ENCODE peak calls at places on chromosomes 2 and 18, in six cellular contexts. S is HepG2, L is K562, V is A549, O is GM23338, K is SK-N-SH. E is an unnamed sample.

GRCh38 chr2:220104871-220105351 is 477.5 kb downstream of the SLC4A3 start:
- DNase-seq in S (no peak), L (peak; percentile 23), V (peak; percentile 47), O (peak; percentile 36), K (peak; percentile 2), E (no peak)

GRCh38 chr2:141105763-141106162 is 1025.1 kb downstream of the LRP1B start:
- DNase-seq in S (no peak), L (no peak), V (no peak), O (peak; percentile 60), K (no peak), E (no peak)

GRCh38 chr2:66434679-66435548 is at the start of gene MEIS1:
- DNase-seq in S (peak; percentile 91), L (peak; percentile 91), V (peak; percentile 95), O (peak; percentile 89), K (peak; percentile 88), E (peak; percentile 41)

GRCh38 chr18:11826836-11827235 is 24.4 kb upstream of the CHMP1B start:
- DNase-seq in S (peak; percentile 34), L (no peak), V (peak; percentile 10), O (peak; percentile 45), K (no peak), E (no peak)

GRCh38 chr2:198973181-198973580 is 484.6 kb downstream of the SATB2 start:
- DNase-seq in S (no peak), L (no peak), V (no peak), O (no peak), K (peak; percentile 2), E (no peak)

GRCh38 chr2:195498176-195498575 is 158.8 kb upstream of the SLC39A10 start:
- DNase-seq in S (peak; percentile 50), L (peak; percentile 55), V (peak; percentile 33), O (peak; percentile 70), K (no peak), E (no peak)

GRCh38 chr2:94984964-94985575 is 40.4 kb upstream of the MAL start:
- DNase-seq in S (no peak), L (no peak), V (no peak), O (no peak), K (no peak), E (no peak)

GRCh38 chr2:200509227-200509607 is 651 bp downstream of the KCTD18 start:
- DNase-seq in S (no peak), L (peak; percentile 21), V (peak; percentile 20), O (peak; percentile 18), K (peak; percentile 51), E (no peak)

GRCh38 chr18:77700051-77700450 is 450.4 kb downstream of the GALR1 start:
- DNase-seq in S (no peak), L (no peak), V (no peak), O (no peak), K (no peak), E (no peak)

GRCh38 chr2:140880573-140880972 is 1250.2 kb downstream of the LRP1B start:
- DNase-seq in S (no peak), L (no peak), V (no peak), O (no peak), K (no peak), E (peak; percentile 33)

GRCh38 chr18:47737198-47737830 is 193.1 kb downstream of the SMAD2 start:
- DNase-seq in S (no peak), L (no peak), V (no peak), O (no peak), K (no peak), E (no peak)

GRCh38 chr18:9992300-9992987 is 78.6 kb downstream of the VAPA start:
- DNase-seq in S (no peak), L (no peak), V (no peak), O (no peak), K (no peak), E (no peak)

GRCh38 chr18:77131652-77132368 is 773 bp downstream of the MBP start:
- DNase-seq in S (no peak), L (no peak), V (peak; percentile 54), O (peak; percentile 51), K (peak; percentile 73), E (no peak)

GRCh38 chr2:151661625-151662024 is 72.7 kb downstream of the NEB start:
- DNase-seq in S (no peak), L (no peak), V (no peak), O (no peak), K (no peak), E (no peak)

GRCh38 chr18:54875063-54875462 is 46.8 kb downstream of the RAB27B start:
- DNase-seq in S (no peak), L (no peak), V (no peak), O (no peak), K (no peak), E (no peak)

GRCh38 chr18:59929621-59930295 is 30.0 kb downstream of the PMAIP1 start:
- DNase-seq in S (no peak), L (no peak), V (no peak), O (no peak), K (peak; percentile 39), E (no peak)

GRCh38 chr2:222594679-222595078 is 61.2 kb downstream of the FARSB start:
- DNase-seq in S (peak; percentile 80), L (no peak), V (peak; percentile 45), O (no peak), K (no peak), E (no peak)

GRCh38 chr2:187553908-187554703 is at the start of gene TFPI:
- DNase-seq in S (peak; percentile 64), L (peak; percentile 86), V (peak; percentile 70), O (peak; percentile 47), K (no peak), E (no peak)

GRCh38 chr18:58054041-58054733 is 10.2 kb downstream of the NEDD4L start:
- DNase-seq in S (peak; percentile 76), L (peak; percentile 45), V (peak; percentile 26), O (peak; percentile 72), K (no peak), E (no peak)

GRCh38 chr18:33355263-33355662 is 85.3 kb downstream of the CCDC178 start:
- DNase-seq in S (no peak), L (no peak), V (no peak), O (no peak), K (no peak), E (no peak)

GRCh38 chr2:3332133-3332532 is 45.5 kb downstream of the EIPR1 start:
- DNase-seq in S (no peak), L (no peak), V (no peak), O (no peak), K (no peak), E (no peak)

GRCh38 chr2:27133195-27133875 is 1.1 kb downstream of the PREB start:
- DNase-seq in S (no peak), L (peak; percentile 30), V (no peak), O (no peak), K (peak; percentile 55), E (no peak)

GRCh38 chr2:105487142-105488069 is 88.6 kb upstream of the FHL2 start:
- DNase-seq in S (no peak), L (no peak), V (no peak), O (no peak), K (no peak), E (no peak)

GRCh38 chr18:74005320-74006110 is 142.1 kb downstream of the FBXO15 start:
- DNase-seq in S (no peak), L (no peak), V (no peak), O (no peak), K (no peak), E (no peak)

GRCh38 chr2:128439231-128440086 is 120.8 kb upstream of the HS6ST1 start:
- DNase-seq in S (no peak), L (no peak), V (no peak), O (no peak), K (no peak), E (no peak)

GRCh38 chr2:101899871-101900270 is 91.9 kb upstream of the IL1R2 start:
- DNase-seq in S (no peak), L (no peak), V (no peak), O (no peak), K (no peak), E (no peak)

GRCh38 chr18:30889582-30890301 is 152.8 kb downstream of the DSC3 start:
- DNase-seq in S (no peak), L (peak; percentile 60), V (peak; percentile 27), O (peak; percentile 75), K (peak; percentile 3), E (peak; percentile 8)

GRCh38 chr2:237766334-237766733 is 32.2 kb upstream of the RBM44 start:
- DNase-seq in S (no peak), L (no peak), V (no peak), O (no peak), K (no peak), E (no peak)

GRCh38 chr2:231674587-231675334 is 33.6 kb upstream of the PTMA start:
- DNase-seq in S (peak; percentile 69), L (peak; percentile 69), V (peak; percentile 70), O (peak; percentile 97), K (peak; percentile 90), E (no peak)

GRCh38 chr2:136891100-136891499 is 125.8 kb downstream of the THSD7B start:
- DNase-seq in S (no peak), L (no peak), V (no peak), O (no peak), K (no peak), E (no peak)

GRCh38 chr2:217182996-217183395 is 323.1 kb upstream of the TNP1 start:
- DNase-seq in S (no peak), L (no peak), V (no peak), O (no peak), K (no peak), E (no peak)

GRCh38 chr18:50131591-50131990 is 63.4 kb downstream of the MYO5B start:
- DNase-seq in S (no peak), L (no peak), V (no peak), O (no peak), K (no peak), E (no peak)

GRCh38 chr18:39776766-39777165 is 2178.3 kb upstream of the PIK3C3 start:
- DNase-seq in S (no peak), L (no peak), V (no peak), O (no peak), K (no peak), E (no peak)

DNA sequence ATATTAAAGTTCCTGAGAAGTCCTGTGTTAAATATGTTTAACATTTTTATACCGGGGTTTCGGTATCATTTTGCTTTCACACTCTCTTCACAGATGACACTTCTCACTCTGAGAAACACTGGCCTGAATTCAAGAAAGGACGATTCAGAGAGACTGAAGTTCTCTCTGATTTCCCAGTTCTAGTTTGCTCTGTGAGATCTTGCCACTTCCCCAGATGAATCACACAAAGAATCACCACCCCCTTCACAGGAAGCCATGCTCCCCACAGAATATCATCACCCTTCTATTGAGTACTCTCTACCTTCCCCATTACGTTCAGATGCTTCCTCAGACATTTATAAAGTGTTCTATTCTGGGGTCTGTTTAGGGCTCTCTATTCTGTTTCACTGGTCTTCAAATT is 16.1 kb upstream of the CD207 start:
- DNase-seq in S (no peak), L (no peak), V (no peak), O (no peak), K (no peak), E (no peak)
- TF ChIP-seq REST in S (no peak), L (no peak), V (no peak), O (no peak), K (no peak), E (no peak)

GRCh38 chr2:239499989-239500914 is 99.4 kb upstream of the HDAC4 start:
- DNase-seq in S (no peak), L (no peak), V (no peak), O (no peak), K (no peak), E (no peak)
- TF ChIP-seq REST in S (no peak), L (no peak), V (no peak), O (no peak), K (no peak), E (no peak)

GRCh38 chr2:162401871-162402270 is 57.9 kb downstream of the GCA start:
- DNase-seq in S (no peak), L (no peak), V (no peak), O (no peak), K (no peak), E (no peak)
- TF ChIP-seq REST in S (no peak), L (no peak), V (no peak), O (no peak), K (no peak), E (no peak)

GRCh38 chr2:75007819-75008218 is 49.4 kb downstream of the POLE4 start:
- DNase-seq in S (no peak), L (no peak), V (no peak), O (no peak), K (no peak), E (no peak)
- TF ChIP-seq REST in S (no peak), L (no peak), V (no peak), O (no peak), K (no peak), E (no peak)

E was measured in Panc1.